ENCODE peak calls at places on chromosome 4, in six cellular contexts. One of them, this sample, is unnamed.

GRCh38 chr4:121778991-121779628 is 14.1 kb upstream of the SMIM43 start:
- DNase-seq in CD8-positive, alpha-beta T cell: no peak
- DNase-seq in K562: no peak
- DNase-seq in fibroblast of lung: no peak
- DNase-seq in colonic mucosa: no peak
- DNase-seq in heart left ventricle: no peak
- DNase-seq in this sample: no peak

GRCh38 chr4:118112647-118113046 is 78.4 kb downstream of the NDST3 start:
- DNase-seq in heart left ventricle: no peak
- DNase-seq in CD8-positive, alpha-beta T cell: no peak
- DNase-seq in K562: no peak
- DNase-seq in fibroblast of lung: peak
- DNase-seq in colonic mucosa: no peak
- DNase-seq in this sample: no peak

GRCh38 chr4:76250962-76251361 is 559 bp upstream of the FAM47E start:
- DNase-seq in heart left ventricle: no peak
- DNase-seq in fibroblast of lung: peak
- DNase-seq in CD8-positive, alpha-beta T cell: no peak
- DNase-seq in K562: no peak
- DNase-seq in colonic mucosa: peak
- DNase-seq in this sample: no peak

GRCh38 chr4:140861359-140862181 is 105.4 kb upstream of the TBC1D9 start:
- DNase-seq in fibroblast of lung: peak
- DNase-seq in heart left ventricle: peak
- DNase-seq in CD8-positive, alpha-beta T cell: no peak
- DNase-seq in colonic mucosa: peak
- DNase-seq in K562: peak
- DNase-seq in this sample: peak

GRCh38 chr4:6298035-6298434 is 28.4 kb downstream of the WFS1 start:
- DNase-seq in fibroblast of lung: no peak
- DNase-seq in CD8-positive, alpha-beta T cell: no peak
- DNase-seq in K562: no peak
- DNase-seq in heart left ventricle: no peak
- DNase-seq in colonic mucosa: no peak
- DNase-seq in this sample: no peak

GRCh38 chr4:10160280-10160856 is 43.8 kb upstream of the WDR1 start:
- DNase-seq in colonic mucosa: no peak
- DNase-seq in fibroblast of lung: no peak
- DNase-seq in K562: peak
- DNase-seq in heart left ventricle: no peak
- DNase-seq in CD8-positive, alpha-beta T cell: no peak
- DNase-seq in this sample: no peak

GRCh38 chr4:167196386-167196785 is 37.9 kb downstream of the SPOCK3 start:
- DNase-seq in colonic mucosa: no peak
- DNase-seq in CD8-positive, alpha-beta T cell: no peak
- DNase-seq in fibroblast of lung: peak
- DNase-seq in heart left ventricle: no peak
- DNase-seq in K562: no peak
- DNase-seq in this sample: no peak

GRCh38 chr4:164648151-164648848 is 105.6 kb upstream of the SMIM31 start:
- DNase-seq in colonic mucosa: no peak
- DNase-seq in CD8-positive, alpha-beta T cell: no peak
- DNase-seq in fibroblast of lung: peak
- DNase-seq in heart left ventricle: no peak
- DNase-seq in K562: no peak
- DNase-seq in this sample: no peak

GRCh38 chr4:42570221-42570620 is 86.7 kb downstream of the ATP8A1 start:
- DNase-seq in heart left ventricle: peak
- DNase-seq in CD8-positive, alpha-beta T cell: no peak
- DNase-seq in fibroblast of lung: no peak
- DNase-seq in K562: no peak
- DNase-seq in colonic mucosa: no peak
- DNase-seq in this sample: no peak

GRCh38 chr4:41268024-41268423 is 11.3 kb downstream of the UCHL1 start:
- DNase-seq in K562: no peak
- DNase-seq in fibroblast of lung: no peak
- DNase-seq in CD8-positive, alpha-beta T cell: no peak
- DNase-seq in heart left ventricle: peak
- DNase-seq in colonic mucosa: no peak
- DNase-seq in this sample: peak

GRCh38 chr4:152106781-152107321 is 346.0 kb upstream of the GATB start:
- DNase-seq in fibroblast of lung: peak
- DNase-seq in colonic mucosa: no peak
- DNase-seq in heart left ventricle: no peak
- DNase-seq in CD8-positive, alpha-beta T cell: no peak
- DNase-seq in K562: no peak
- DNase-seq in this sample: no peak

GRCh38 chr4:77931452-77932135 is 69.0 kb downstream of the MRPL1 start:
- DNase-seq in heart left ventricle: no peak
- DNase-seq in colonic mucosa: no peak
- DNase-seq in K562: no peak
- DNase-seq in fibroblast of lung: peak
- DNase-seq in CD8-positive, alpha-beta T cell: no peak
- DNase-seq in this sample: no peak

GRCh38 chr4:148515248-148515647 is 73.0 kb upstream of the NR3C2 start:
- DNase-seq in colonic mucosa: no peak
- DNase-seq in heart left ventricle: no peak
- DNase-seq in CD8-positive, alpha-beta T cell: no peak
- DNase-seq in K562: no peak
- DNase-seq in fibroblast of lung: peak
- DNase-seq in this sample: no peak

GRCh38 chr4:140037353-140038030 is 116.5 kb downstream of the MAML3 start:
- DNase-seq in K562: no peak
- DNase-seq in heart left ventricle: no peak
- DNase-seq in CD8-positive, alpha-beta T cell: no peak
- DNase-seq in colonic mucosa: no peak
- DNase-seq in fibroblast of lung: peak
- DNase-seq in this sample: no peak

GRCh38 chr4:25253072-25253447 is 19.2 kb downstream of the PI4K2B start:
- DNase-seq in K562: no peak
- DNase-seq in colonic mucosa: no peak
- DNase-seq in CD8-positive, alpha-beta T cell: no peak
- DNase-seq in fibroblast of lung: peak
- DNase-seq in heart left ventricle: no peak
- DNase-seq in this sample: no peak

GRCh38 chr4:156021298-156021697 is 67.6 kb upstream of the CTSO start:
- DNase-seq in K562: no peak
- DNase-seq in CD8-positive, alpha-beta T cell: no peak
- DNase-seq in heart left ventricle: no peak
- DNase-seq in colonic mucosa: no peak
- DNase-seq in fibroblast of lung: no peak
- DNase-seq in this sample: no peak

GRCh38 chr4:105192910-105193309 is 46.2 kb downstream of the TET2 start:
- DNase-seq in heart left ventricle: no peak
- DNase-seq in colonic mucosa: no peak
- DNase-seq in CD8-positive, alpha-beta T cell: no peak
- DNase-seq in K562: no peak
- DNase-seq in fibroblast of lung: no peak
- DNase-seq in this sample: no peak

GRCh38 chr4:141580523-141580922 is 55.9 kb upstream of the IL15 start:
- DNase-seq in CD8-positive, alpha-beta T cell: no peak
- DNase-seq in colonic mucosa: no peak
- DNase-seq in heart left ventricle: no peak
- DNase-seq in K562: no peak
- DNase-seq in fibroblast of lung: no peak
- DNase-seq in this sample: no peak

GRCh38 chr4:154491731-154492249 is at the start of gene DCHS2:
- DNase-seq in K562: peak
- DNase-seq in colonic mucosa: peak
- DNase-seq in fibroblast of lung: no peak
- DNase-seq in heart left ventricle: peak
- DNase-seq in CD8-positive, alpha-beta T cell: no peak
- DNase-seq in this sample: peak

GRCh38 chr4:8697826-8698225 is 105.3 kb downstream of the CPZ start:
- DNase-seq in K562: no peak
- DNase-seq in colonic mucosa: no peak
- DNase-seq in CD8-positive, alpha-beta T cell: no peak
- DNase-seq in fibroblast of lung: no peak
- DNase-seq in heart left ventricle: no peak
- DNase-seq in this sample: no peak

GRCh38 chr4:56342746-56343145 is 44.5 kb downstream of the AASDH start:
- DNase-seq in heart left ventricle: no peak
- DNase-seq in colonic mucosa: no peak
- DNase-seq in fibroblast of lung: peak
- DNase-seq in CD8-positive, alpha-beta T cell: no peak
- DNase-seq in K562: no peak
- DNase-seq in this sample: no peak

GRCh38 chr4:110294165-110294564 is 95.8 kb upstream of the ELOVL6 start:
- DNase-seq in heart left ventricle: no peak
- DNase-seq in fibroblast of lung: peak
- DNase-seq in colonic mucosa: no peak
- DNase-seq in CD8-positive, alpha-beta T cell: no peak
- DNase-seq in K562: no peak
- DNase-seq in this sample: no peak

DNA sequence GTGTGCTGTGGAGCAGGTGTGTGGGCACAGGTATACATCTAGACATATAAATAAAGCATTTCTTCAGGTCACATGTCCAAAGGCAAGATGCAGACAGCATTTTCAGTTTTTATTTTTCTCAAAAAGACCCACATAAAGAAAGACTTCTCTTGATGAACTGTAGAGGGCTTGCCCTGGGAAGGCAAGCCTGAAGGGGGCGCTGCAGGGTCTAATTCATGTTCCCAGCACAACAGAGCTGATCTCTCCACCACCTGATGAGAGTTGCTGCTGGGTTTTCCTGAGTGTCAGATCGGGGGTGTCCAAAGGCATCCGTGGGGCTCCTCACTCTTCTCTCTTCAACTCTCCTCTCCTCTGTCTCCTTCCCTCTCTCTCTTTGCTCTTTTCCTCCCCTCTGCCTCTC is 26.6 kb downstream of the ADRA2C start:
- DNase-seq in colonic mucosa: no peak
- DNase-seq in CD8-positive, alpha-beta T cell: no peak
- DNase-seq in K562: peak
- DNase-seq in heart left ventricle: no peak
- DNase-seq in fibroblast of lung: no peak
- DNase-seq in this sample: peak
- TF ChIP-seq CTCF in colonic mucosa: no peak
- TF ChIP-seq CTCF in CD8-positive, alpha-beta T cell: no peak
- TF ChIP-seq CTCF in K562: peak
- TF ChIP-seq CTCF in heart left ventricle: no peak
- TF ChIP-seq CTCF in fibroblast of lung: no peak
- TF ChIP-seq CTCF in this sample: peak

DNA sequence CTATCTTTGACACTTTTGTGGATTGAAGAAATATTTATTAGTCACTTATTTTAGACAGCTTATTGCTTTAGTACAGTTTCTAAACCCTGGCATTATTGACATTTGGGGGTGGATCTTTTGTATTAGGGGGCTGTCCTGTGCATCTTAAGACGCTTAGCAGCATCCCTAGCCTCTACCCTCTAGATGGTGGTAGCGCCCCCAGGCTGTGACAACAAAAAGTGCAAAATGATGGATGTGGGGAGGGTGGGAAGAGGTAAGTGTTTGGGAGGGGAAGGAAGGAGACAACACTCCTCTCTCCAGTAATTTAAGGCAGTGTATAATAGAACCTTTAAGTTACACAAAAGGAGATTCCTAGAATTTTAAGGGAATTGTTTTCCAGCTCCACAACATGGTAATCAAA is 1210.6 kb downstream of the C4orf33 start:
- DNase-seq in K562: no peak
- DNase-seq in colonic mucosa: no peak
- DNase-seq in fibroblast of lung: no peak
- DNase-seq in CD8-positive, alpha-beta T cell: no peak
- DNase-seq in heart left ventricle: no peak
- DNase-seq in this sample: peak
- TF ChIP-seq CTCF in K562: no peak
- TF ChIP-seq CTCF in colonic mucosa: no peak
- TF ChIP-seq CTCF in fibroblast of lung: no peak
- TF ChIP-seq CTCF in CD8-positive, alpha-beta T cell: no peak
- TF ChIP-seq CTCF in heart left ventricle: no peak
- TF ChIP-seq CTCF in this sample: peak

DNA sequence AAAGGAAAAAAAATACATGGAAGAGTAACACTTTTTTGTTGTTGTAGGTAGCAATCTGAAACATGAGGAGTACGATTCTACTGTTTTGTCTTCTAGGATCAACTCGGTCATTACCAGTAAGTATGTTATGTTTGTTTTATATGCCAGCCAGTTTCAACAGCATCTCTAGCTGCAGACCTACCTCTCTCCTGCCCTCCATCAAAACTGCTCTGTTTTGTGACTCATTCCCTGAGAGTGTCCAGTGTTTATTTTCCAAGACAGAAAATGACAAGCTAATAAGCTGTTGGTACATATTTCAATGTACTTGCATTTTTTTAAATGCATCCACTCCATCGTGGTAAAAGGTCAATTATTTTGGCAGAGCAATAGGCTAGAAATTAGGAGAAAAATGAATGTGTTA is 347 bp downstream of the AMTN start:
- DNase-seq in heart left ventricle: no peak
- DNase-seq in fibroblast of lung: peak
- DNase-seq in K562: no peak
- DNase-seq in colonic mucosa: no peak
- DNase-seq in CD8-positive, alpha-beta T cell: no peak
- DNase-seq in this sample: no peak
- TF ChIP-seq CTCF in heart left ventricle: no peak
- TF ChIP-seq CTCF in fibroblast of lung: no peak
- TF ChIP-seq CTCF in K562: no peak
- TF ChIP-seq CTCF in colonic mucosa: no peak
- TF ChIP-seq CTCF in CD8-positive, alpha-beta T cell: no peak
- TF ChIP-seq CTCF in this sample: no peak

DNA sequence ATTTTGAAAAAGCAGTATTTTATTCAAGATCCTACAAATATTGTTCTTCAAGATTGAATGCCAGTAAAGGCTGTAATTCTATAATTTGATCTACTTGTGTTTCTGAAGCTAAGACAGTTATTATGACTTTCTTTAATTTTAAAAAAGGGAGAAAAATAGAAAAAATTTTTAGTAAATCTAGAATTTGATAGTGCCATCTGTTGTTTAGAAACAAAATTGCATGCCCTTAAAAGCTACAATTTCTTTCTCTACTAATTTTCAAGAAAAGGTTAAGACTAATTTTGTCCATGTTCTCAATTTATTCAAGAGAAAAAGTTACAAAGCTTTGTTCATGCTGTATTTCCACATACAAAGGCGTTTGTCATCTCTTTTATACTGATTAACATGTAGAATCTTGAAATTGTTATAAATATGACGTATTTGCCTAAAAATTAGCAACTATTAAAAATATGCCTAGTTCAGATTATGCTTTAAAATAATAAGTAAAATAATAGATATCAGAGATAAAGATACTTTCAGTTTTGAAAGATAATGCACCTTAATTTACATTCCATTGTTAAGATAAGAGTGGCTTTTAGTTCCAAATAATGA is 25.6 kb upstream of the MMRN1 start:
- DNase-seq in colonic mucosa: no peak
- DNase-seq in CD8-positive, alpha-beta T cell: no peak
- DNase-seq in fibroblast of lung: no peak
- DNase-seq in heart left ventricle: no peak
- DNase-seq in K562: no peak
- DNase-seq in this sample: no peak
- TF ChIP-seq CTCF in colonic mucosa: peak
- TF ChIP-seq CTCF in CD8-positive, alpha-beta T cell: peak
- TF ChIP-seq CTCF in fibroblast of lung: no peak
- TF ChIP-seq CTCF in heart left ventricle: peak
- TF ChIP-seq CTCF in K562: no peak
- TF ChIP-seq CTCF in this sample: peak

DNA sequence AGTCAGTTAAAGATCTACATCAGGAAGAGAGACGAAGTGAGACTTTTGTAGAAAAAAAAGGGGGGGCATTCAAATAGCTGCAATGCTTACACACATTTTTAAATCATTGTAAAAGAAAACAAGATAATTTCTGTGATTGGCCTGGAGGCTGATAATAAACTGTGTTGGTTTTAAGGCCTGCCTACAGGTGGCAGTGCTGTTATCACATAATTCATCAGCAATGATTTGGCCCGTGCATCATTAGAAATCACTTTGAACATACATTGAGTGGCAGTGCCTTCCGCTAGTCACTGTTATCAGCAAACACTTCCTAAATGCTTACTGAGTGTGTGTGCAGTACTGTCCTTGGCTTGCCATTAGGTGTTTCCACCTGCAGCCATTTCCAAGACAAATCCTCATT is 831.9 kb downstream of the TRIML1 start:
- DNase-seq in fibroblast of lung: peak
- DNase-seq in CD8-positive, alpha-beta T cell: no peak
- DNase-seq in heart left ventricle: no peak
- DNase-seq in colonic mucosa: no peak
- DNase-seq in K562: no peak
- DNase-seq in this sample: no peak
- TF ChIP-seq CTCF in fibroblast of lung: peak
- TF ChIP-seq CTCF in CD8-positive, alpha-beta T cell: no peak
- TF ChIP-seq CTCF in heart left ventricle: no peak
- TF ChIP-seq CTCF in colonic mucosa: no peak
- TF ChIP-seq CTCF in K562: no peak
- TF ChIP-seq CTCF in this sample: no peak